ENCODE peak calls at places on chromosomes 7 and 10, in four cellular contexts. N is neural progenitor cell, I is lower lobe of right lung, O is cardiac fibroblast. L is an unnamed sample.
A peak's percentile ranks its signal among the peaks of the same experiment; 100 is the strongest.

GRCh38 chr10:52004342-52004949 is 305.1 kb upstream of the CSTF2T start:
- DNase-seq in O (peak; percentile 72), N (peak; percentile 63), I (no peak), L (no peak)

GRCh38 chr7:23336799-23337283 is 37.7 kb downstream of the MALSU1 start:
- DNase-seq in N (no peak), I (no peak), O (no peak), L (no peak)

GRCh38 chr7:159067870-159068787 is 76.5 kb downstream of the VIPR2 start:
- DNase-seq in O (peak; percentile 12), N (no peak), I (no peak), L (no peak)

GRCh38 chr10:13724484-13724883 is 137.7 kb downstream of the PRPF18 start:
- DNase-seq in N (no peak), O (no peak), I (no peak), L (no peak)

GRCh38 chr7:964401-965231 is 10.1 kb upstream of the ADAP1 start:
- DNase-seq in I (peak; percentile 44), N (peak; percentile 82), O (peak; percentile 69), L (no peak)

GRCh38 chr7:94368371-94368791 is 26.3 kb upstream of the COL1A2 start:
- DNase-seq in I (no peak), O (peak; percentile 94), N (peak; percentile 25), L (no peak)

GRCh38 chr10:133401500-133401899 is 7.5 kb downstream of the MTG1 start:
- DNase-seq in N (no peak), O (no peak), I (no peak), L (peak; percentile 12)

GRCh38 chr7:42164946-42165345 is 72.1 kb downstream of the GLI3 start:
- DNase-seq in O (no peak), N (no peak), I (no peak), L (no peak)

GRCh38 chr7:45147858-45148652 is 9.5 kb upstream of the RAMP3 start:
- DNase-seq in N (no peak), I (no peak), O (no peak), L (no peak)

GRCh38 chr10:131638481-131639278 is 262.1 kb upstream of the PPP2R2D start:
- DNase-seq in N (no peak), O (no peak), I (no peak), L (no peak)

GRCh38 chr10:74036474-74036873 is 38.6 kb downstream of the VCL start:
- DNase-seq in N (no peak), I (no peak), O (no peak), L (no peak)

GRCh38 chr7:112207106-112207592 is 654 bp downstream of the ZNF277 start:
- DNase-seq in I (no peak), O (no peak), N (no peak), L (no peak)

GRCh38 chr10:6612371-6612770 is 32.3 kb upstream of the PRKCQ start:
- DNase-seq in O (no peak), N (no peak), I (no peak), L (no peak)
- H3K4me3 ChIP-seq in O (no peak overlapping the region), N (no peak overlapping the region), I (no peak overlapping the region), L (no peak overlapping the region)

DNA sequence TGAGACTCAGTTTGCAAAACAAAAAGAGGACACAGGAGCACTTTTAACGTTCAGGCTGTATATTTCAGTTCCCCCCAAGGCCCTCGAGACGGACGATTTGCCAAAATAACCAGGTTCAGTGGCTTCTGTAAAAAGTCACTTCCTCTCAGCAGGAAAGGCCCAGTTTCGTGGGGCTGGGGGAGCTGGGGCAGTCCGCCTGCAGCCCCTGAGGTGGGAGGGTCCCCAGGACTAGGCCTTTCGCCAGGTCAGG is 28.8 kb downstream of the WDR86 start:
- DNase-seq in N (no peak), O (no peak), I (no peak), L (no peak)
- H3K4me3 ChIP-seq in N (peak overlapping the region; percentile 47), O (no peak overlapping the region), I (peak overlapping the region; percentile 41), L (no peak overlapping the region)

DNA sequence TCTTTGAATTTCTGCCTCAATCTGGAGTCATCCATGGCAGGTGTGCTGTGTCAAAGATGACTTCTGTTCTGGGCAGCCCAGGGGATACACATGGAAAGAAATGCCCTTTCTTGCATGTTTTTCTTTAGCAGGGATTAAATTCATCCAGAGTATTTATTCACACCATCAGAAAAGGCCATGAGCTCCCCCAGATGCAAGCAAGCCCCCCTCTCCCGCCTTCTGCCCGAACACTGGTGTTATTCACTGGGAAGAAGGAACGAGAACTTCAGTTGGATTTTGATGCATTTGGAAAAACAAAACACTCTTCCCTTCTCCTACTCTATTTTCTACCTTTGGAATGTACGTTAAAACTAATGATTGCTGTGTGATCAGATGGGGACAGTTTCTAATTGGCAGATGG is 1.4 kb downstream of the PLPP4 start:
- DNase-seq in I (no peak), N (no peak), O (no peak), L (no peak)
- H3K4me3 ChIP-seq in I (no peak overlapping the region), N (no peak overlapping the region), O (no peak overlapping the region), L (no peak overlapping the region)

GRCh38 chr10:110863361-110863760 is 8.4 kb upstream of the PDCD4 start:
- DNase-seq in N (no peak), I (no peak), O (no peak), L (no peak)
- H3K4me3 ChIP-seq in N (no peak overlapping the region), I (no peak overlapping the region), O (no peak overlapping the region), L (no peak overlapping the region)

DNA sequence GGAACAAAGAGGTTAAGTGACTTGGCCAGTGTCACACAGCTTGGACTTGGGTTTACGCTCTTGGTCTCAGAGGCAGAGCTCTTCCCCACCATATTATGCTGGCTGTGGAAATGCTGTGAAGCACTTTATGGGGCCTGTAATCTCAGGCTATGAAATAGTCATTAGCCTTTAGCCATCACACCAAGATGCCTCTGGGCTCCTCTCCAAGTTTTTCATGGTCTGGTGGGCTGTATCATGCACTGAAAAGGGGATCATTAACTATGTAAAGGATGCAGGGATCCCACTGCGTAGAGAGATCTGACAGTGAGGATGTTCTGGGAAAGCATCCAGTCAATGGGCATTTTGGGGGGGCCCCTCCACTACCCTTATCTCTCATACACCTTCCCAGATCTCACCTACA is 19.8 kb downstream of the FRMPD2 start:
- DNase-seq in O (no peak), I (no peak), N (no peak), L (no peak)
- H3K4me3 ChIP-seq in O (no peak overlapping the region), I (no peak overlapping the region), N (no peak overlapping the region), L (no peak overlapping the region)

GRCh38 chr10:17026686-17027485 is 102.7 kb downstream of the CUBN start:
- DNase-seq in I (no peak), O (peak; percentile 58), N (no peak), L (no peak)

GRCh38 chr10:17031656-17032630 is 97.7 kb downstream of the CUBN start:
- DNase-seq in I (no peak), O (no peak), N (peak; percentile 38), L (no peak)

GRCh38 chr10:17033529-17034250 is 95.9 kb downstream of the CUBN start:
- DNase-seq in N (no peak), I (no peak), O (peak; percentile 80), L (no peak)

GRCh38 chr10:17028843-17029580 is 100.6 kb downstream of the CUBN start:
- DNase-seq in N (no peak), O (no peak), I (no peak), L (no peak)

GRCh38 chr10:17029581-17030271 is 99.9 kb downstream of the CUBN start:
- DNase-seq in O (peak; percentile 92), I (peak; percentile 77), N (peak; percentile 59), L (peak; percentile 39)
- H3K4me3 ChIP-seq in O (peak overlapping the region; percentile 8), I (peak overlapping the region; percentile 29), N (no peak overlapping the region), L (no peak overlapping the region)